ENCODE peak calls at places on chromosome 7, in seven cellular contexts. One of them, this sample, is unnamed.

GRCh38 chr7:86598311-86598710 is 45.4 kb upstream of the GRM3 start:
- DNase-seq in Peyer's patch: no peak
- DNase-seq in psoas muscle: no peak
- DNase-seq in CD8-positive, alpha-beta memory T cell: no peak
- DNase-seq in Panc1: no peak
- DNase-seq in body of pancreas: peak; percentile 68
- DNase-seq in kidney: no peak
- DNase-seq in this sample: no peak

GRCh38 chr7:106737202-106737562 is 76.2 kb upstream of the CCDC71L start:
- DNase-seq in Peyer's patch: no peak
- DNase-seq in psoas muscle: no peak
- DNase-seq in CD8-positive, alpha-beta memory T cell: no peak
- DNase-seq in Panc1: no peak
- DNase-seq in body of pancreas: no peak
- DNase-seq in kidney: no peak
- DNase-seq in this sample: no peak

GRCh38 chr7:87231243-87231642 is 11.7 kb upstream of the TMEM243 start:
- DNase-seq in Peyer's patch: no peak
- DNase-seq in psoas muscle: no peak
- DNase-seq in CD8-positive, alpha-beta memory T cell: no peak
- DNase-seq in Panc1: no peak
- DNase-seq in body of pancreas: peak; percentile 86
- DNase-seq in kidney: peak; percentile 68
- DNase-seq in this sample: no peak

GRCh38 chr7:156475179-156475578 is 165.4 kb upstream of the RNF32 start:
- DNase-seq in Peyer's patch: no peak
- DNase-seq in psoas muscle: no peak
- DNase-seq in CD8-positive, alpha-beta memory T cell: no peak
- DNase-seq in Panc1: no peak
- DNase-seq in body of pancreas: no peak
- DNase-seq in kidney: no peak
- DNase-seq in this sample: no peak

GRCh38 chr7:67777119-67777518 is 780.5 kb downstream of the TYW1 start:
- DNase-seq in Peyer's patch: no peak
- DNase-seq in psoas muscle: no peak
- DNase-seq in CD8-positive, alpha-beta memory T cell: no peak
- DNase-seq in Panc1: no peak
- DNase-seq in body of pancreas: peak; percentile 11
- DNase-seq in kidney: peak; percentile 66
- DNase-seq in this sample: no peak

GRCh38 chr7:130894146-130895005 is 160.4 kb upstream of the KLF14 start:
- DNase-seq in Peyer's patch: peak; percentile 70
- DNase-seq in psoas muscle: peak; percentile 91
- DNase-seq in CD8-positive, alpha-beta memory T cell: no peak
- DNase-seq in Panc1: no peak
- DNase-seq in body of pancreas: peak; percentile 79
- DNase-seq in kidney: peak; percentile 96
- DNase-seq in this sample: peak; percentile 99

GRCh38 chr7:97307521-97308108 is 190.1 kb downstream of the SDHAF3 start:
- DNase-seq in Peyer's patch: no peak
- DNase-seq in psoas muscle: no peak
- DNase-seq in CD8-positive, alpha-beta memory T cell: no peak
- DNase-seq in Panc1: no peak
- DNase-seq in body of pancreas: no peak
- DNase-seq in kidney: no peak
- DNase-seq in this sample: no peak

GRCh38 chr7:16579216-16579615 is 52.6 kb downstream of the LRRC72 start:
- DNase-seq in Peyer's patch: no peak
- DNase-seq in psoas muscle: no peak
- DNase-seq in CD8-positive, alpha-beta memory T cell: no peak
- DNase-seq in Panc1: no peak
- DNase-seq in body of pancreas: no peak
- DNase-seq in kidney: no peak
- DNase-seq in this sample: no peak

GRCh38 chr7:50068026-50068425 is 25.0 kb downstream of the ZPBP start:
- DNase-seq in Peyer's patch: no peak
- DNase-seq in psoas muscle: no peak
- DNase-seq in CD8-positive, alpha-beta memory T cell: no peak
- DNase-seq in Panc1: no peak
- DNase-seq in body of pancreas: peak; percentile 62
- DNase-seq in kidney: no peak
- DNase-seq in this sample: no peak

GRCh38 chr7:97565665-97566064 is 166.2 kb upstream of the TAC1 start:
- DNase-seq in Peyer's patch: no peak
- DNase-seq in psoas muscle: no peak
- DNase-seq in CD8-positive, alpha-beta memory T cell: no peak
- DNase-seq in Panc1: no peak
- DNase-seq in body of pancreas: no peak
- DNase-seq in kidney: no peak
- DNase-seq in this sample: no peak

GRCh38 chr7:86469680-86470295 is 173.9 kb upstream of the GRM3 start:
- DNase-seq in Peyer's patch: no peak
- DNase-seq in psoas muscle: no peak
- DNase-seq in CD8-positive, alpha-beta memory T cell: no peak
- DNase-seq in Panc1: peak; percentile 76
- DNase-seq in body of pancreas: peak; percentile 75
- DNase-seq in kidney: no peak
- DNase-seq in this sample: peak; percentile 56

GRCh38 chr7:37427276-37427940 is 21.3 kb downstream of the ELMO1 start:
- DNase-seq in Peyer's patch: no peak
- DNase-seq in psoas muscle: no peak
- DNase-seq in CD8-positive, alpha-beta memory T cell: no peak
- DNase-seq in Panc1: no peak
- DNase-seq in body of pancreas: no peak
- DNase-seq in kidney: no peak
- DNase-seq in this sample: no peak

GRCh38 chr7:74233655-74234280 is 20.4 kb downstream of the RFC2 start:
- DNase-seq in Peyer's patch: no peak
- DNase-seq in psoas muscle: no peak
- DNase-seq in CD8-positive, alpha-beta memory T cell: no peak
- DNase-seq in Panc1: no peak
- DNase-seq in body of pancreas: no peak
- DNase-seq in kidney: no peak
- DNase-seq in this sample: no peak

GRCh38 chr7:91034459-91035368 is 229.5 kb upstream of the FZD1 start:
- DNase-seq in Peyer's patch: no peak
- DNase-seq in psoas muscle: no peak
- DNase-seq in CD8-positive, alpha-beta memory T cell: no peak
- DNase-seq in Panc1: peak; percentile 5
- DNase-seq in body of pancreas: peak; percentile 85
- DNase-seq in kidney: no peak
- DNase-seq in this sample: peak; percentile 42

GRCh38 chr7:41760293-41760692 is 57.4 kb upstream of the INHBA start:
- DNase-seq in Peyer's patch: no peak
- DNase-seq in psoas muscle: no peak
- DNase-seq in CD8-positive, alpha-beta memory T cell: no peak
- DNase-seq in Panc1: no peak
- DNase-seq in body of pancreas: no peak
- DNase-seq in kidney: no peak
- DNase-seq in this sample: no peak

GRCh38 chr7:7108931-7109330 is 73.4 kb upstream of the C1GALT1 start:
- DNase-seq in Peyer's patch: no peak
- DNase-seq in psoas muscle: no peak
- DNase-seq in CD8-positive, alpha-beta memory T cell: no peak
- DNase-seq in Panc1: no peak
- DNase-seq in body of pancreas: no peak
- DNase-seq in kidney: no peak
- DNase-seq in this sample: no peak
- H3K9me3 ChIP-seq in Peyer's patch: no peaks in the 10 kb centered on the region
- H3K9me3 ChIP-seq in psoas muscle: no peaks in the 10 kb centered on the region
- H3K9me3 ChIP-seq in CD8-positive, alpha-beta memory T cell: no peaks in the 10 kb centered on the region
- H3K9me3 ChIP-seq in Panc1: peaks cover 3% of the 10 kb centered on the region
- H3K9me3 ChIP-seq in body of pancreas: peaks cover 7% of the 10 kb centered on the region
- H3K9me3 ChIP-seq in kidney: no peaks in the 10 kb centered on the region
- H3K9me3 ChIP-seq in this sample: no peaks in the 10 kb centered on the region

GRCh38 chr7:136292365-136292764 is 315.2 kb upstream of the MTPN start:
- DNase-seq in Peyer's patch: no peak
- DNase-seq in psoas muscle: no peak
- DNase-seq in CD8-positive, alpha-beta memory T cell: no peak
- DNase-seq in Panc1: no peak
- DNase-seq in body of pancreas: no peak
- DNase-seq in kidney: no peak
- DNase-seq in this sample: no peak
- H3K9me3 ChIP-seq in Peyer's patch: no peaks in the 10 kb centered on the region
- H3K9me3 ChIP-seq in psoas muscle: no peaks in the 10 kb centered on the region
- H3K9me3 ChIP-seq in CD8-positive, alpha-beta memory T cell: no peaks in the 10 kb centered on the region
- H3K9me3 ChIP-seq in Panc1: no peaks in the 10 kb centered on the region
- H3K9me3 ChIP-seq in body of pancreas: no peaks in the 10 kb centered on the region
- H3K9me3 ChIP-seq in kidney: no peaks in the 10 kb centered on the region
- H3K9me3 ChIP-seq in this sample: no peaks in the 10 kb centered on the region

DNA sequence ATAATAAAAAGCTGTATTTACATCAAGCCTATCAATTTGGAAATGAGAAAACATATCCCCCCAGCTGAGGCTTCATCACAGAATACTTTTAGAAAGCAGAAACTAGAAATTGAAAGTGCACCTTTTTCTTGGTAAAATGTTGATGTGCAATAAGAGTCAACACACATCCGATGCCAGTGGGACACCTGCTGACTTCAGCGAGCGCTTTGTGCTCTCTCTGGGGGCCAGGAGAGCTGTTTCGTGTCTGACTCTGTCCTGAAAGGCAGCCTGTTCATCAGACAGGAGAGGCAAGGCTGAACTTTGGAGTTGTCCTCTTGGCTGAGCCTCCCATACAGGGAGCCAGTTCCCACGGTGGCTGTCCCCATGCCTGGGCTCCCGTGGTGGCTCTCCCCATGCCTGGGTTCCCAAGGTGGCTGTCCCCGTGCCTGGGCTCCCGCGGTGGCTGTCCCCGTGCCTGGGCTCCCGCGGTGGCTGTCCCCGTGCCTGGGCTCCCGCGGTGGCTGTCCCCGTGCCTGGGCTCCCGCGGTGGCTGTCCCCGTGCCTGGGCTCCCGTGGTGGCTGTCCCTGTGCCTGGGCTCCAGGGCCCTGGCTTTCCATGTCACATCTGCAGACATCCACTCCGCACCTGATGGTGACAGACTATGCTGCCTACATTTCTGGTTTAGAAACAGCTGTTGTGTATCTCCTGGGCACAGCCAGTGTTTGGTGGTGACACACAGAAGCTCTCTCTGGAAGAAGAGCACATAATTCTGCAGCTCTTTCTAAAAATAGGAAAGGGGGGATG is 250.9 kb downstream of the DNAJB6 start:
- DNase-seq in Peyer's patch: peak; percentile 9
- DNase-seq in psoas muscle: no peak
- DNase-seq in CD8-positive, alpha-beta memory T cell: no peak
- DNase-seq in Panc1: no peak
- DNase-seq in body of pancreas: no peak
- DNase-seq in kidney: peak; percentile 29
- DNase-seq in this sample: no peak
- H3K9me3 ChIP-seq in Peyer's patch: no peaks in the 10 kb centered on the region
- H3K9me3 ChIP-seq in psoas muscle: no peaks in the 10 kb centered on the region
- H3K9me3 ChIP-seq in CD8-positive, alpha-beta memory T cell: no peaks in the 10 kb centered on the region
- H3K9me3 ChIP-seq in Panc1: no peaks in the 10 kb centered on the region
- H3K9me3 ChIP-seq in body of pancreas: no peaks in the 10 kb centered on the region
- H3K9me3 ChIP-seq in kidney: no peaks in the 10 kb centered on the region
- H3K9me3 ChIP-seq in this sample: no peaks in the 10 kb centered on the region

DNA sequence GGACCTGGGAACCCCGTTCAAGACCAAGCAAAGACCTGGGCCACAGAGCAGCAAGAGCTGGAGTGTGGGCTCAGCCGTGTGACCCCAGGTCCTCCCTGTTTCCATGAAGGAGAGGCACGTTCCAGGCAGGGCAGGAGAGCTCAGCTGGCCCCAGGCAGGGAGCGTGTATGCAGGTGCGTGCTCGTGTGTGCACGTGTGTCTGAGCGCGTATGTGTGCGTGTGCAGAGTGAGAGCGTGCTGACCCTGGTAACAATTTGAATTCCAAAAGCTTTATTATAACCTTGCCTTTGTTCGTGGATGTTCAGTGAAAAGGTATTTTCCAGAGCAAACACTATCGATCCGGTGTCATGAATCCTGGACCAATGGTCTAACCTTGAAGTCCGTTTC is 54.6 kb downstream of the FOXL3 start:
- DNase-seq in Peyer's patch: no peak
- DNase-seq in psoas muscle: no peak
- DNase-seq in CD8-positive, alpha-beta memory T cell: no peak
- DNase-seq in Panc1: no peak
- DNase-seq in body of pancreas: no peak
- DNase-seq in kidney: no peak
- DNase-seq in this sample: no peak
- H3K9me3 ChIP-seq in Peyer's patch: no peaks in the 10 kb centered on the region
- H3K9me3 ChIP-seq in psoas muscle: no peaks in the 10 kb centered on the region
- H3K9me3 ChIP-seq in CD8-positive, alpha-beta memory T cell: no peaks in the 10 kb centered on the region
- H3K9me3 ChIP-seq in Panc1: no peaks in the 10 kb centered on the region
- H3K9me3 ChIP-seq in body of pancreas: no peaks in the 10 kb centered on the region
- H3K9me3 ChIP-seq in kidney: no peaks in the 10 kb centered on the region
- H3K9me3 ChIP-seq in this sample: no peaks in the 10 kb centered on the region

DNA sequence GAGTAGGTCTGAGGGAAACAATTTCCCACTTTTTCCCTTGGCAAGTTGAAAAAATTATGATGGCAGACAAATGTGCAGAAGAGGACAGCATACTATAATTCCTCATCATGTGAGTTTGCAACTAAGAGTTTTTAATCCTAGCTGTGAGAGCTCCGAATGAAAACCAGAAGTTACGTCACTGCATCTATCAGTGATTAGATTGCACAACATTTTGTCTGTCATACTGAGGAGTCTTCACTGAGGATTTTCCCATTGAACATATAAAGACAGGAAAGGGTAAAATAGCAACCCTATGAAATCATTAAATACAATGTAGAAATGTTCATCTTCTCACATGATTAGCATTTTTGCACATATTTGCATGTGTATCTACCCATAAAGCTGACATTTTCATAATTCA is 45.8 kb downstream of the ZNF736 start:
- DNase-seq in Peyer's patch: no peak
- DNase-seq in psoas muscle: no peak
- DNase-seq in CD8-positive, alpha-beta memory T cell: no peak
- DNase-seq in Panc1: no peak
- DNase-seq in body of pancreas: no peak
- DNase-seq in kidney: no peak
- DNase-seq in this sample: no peak
- H3K9me3 ChIP-seq in Peyer's patch: peaks cover 28% of the 10 kb centered on the region
- H3K9me3 ChIP-seq in psoas muscle: peaks cover 42% of the 10 kb centered on the region
- H3K9me3 ChIP-seq in CD8-positive, alpha-beta memory T cell: peaks cover 29% of the 10 kb centered on the region
- H3K9me3 ChIP-seq in Panc1: peaks cover 24% of the 10 kb centered on the region
- H3K9me3 ChIP-seq in body of pancreas: peaks cover 65% of the 10 kb centered on the region
- H3K9me3 ChIP-seq in kidney: peaks cover 20% of the 10 kb centered on the region
- H3K9me3 ChIP-seq in this sample: peaks cover 10% of the 10 kb centered on the region

GRCh38 chr7:57327081-57327480 is 122.9 kb upstream of the ZNF716 start:
- DNase-seq in Peyer's patch: no peak
- DNase-seq in psoas muscle: no peak
- DNase-seq in CD8-positive, alpha-beta memory T cell: no peak
- DNase-seq in Panc1: no peak
- DNase-seq in body of pancreas: no peak
- DNase-seq in kidney: no peak
- DNase-seq in this sample: no peak

GRCh38 chr7:57328457-57328856 is 121.5 kb upstream of the ZNF716 start:
- DNase-seq in Peyer's patch: no peak
- DNase-seq in psoas muscle: peak; percentile 35
- DNase-seq in CD8-positive, alpha-beta memory T cell: no peak
- DNase-seq in Panc1: no peak
- DNase-seq in body of pancreas: no peak
- DNase-seq in kidney: peak; percentile 73
- DNase-seq in this sample: no peak

DNA sequence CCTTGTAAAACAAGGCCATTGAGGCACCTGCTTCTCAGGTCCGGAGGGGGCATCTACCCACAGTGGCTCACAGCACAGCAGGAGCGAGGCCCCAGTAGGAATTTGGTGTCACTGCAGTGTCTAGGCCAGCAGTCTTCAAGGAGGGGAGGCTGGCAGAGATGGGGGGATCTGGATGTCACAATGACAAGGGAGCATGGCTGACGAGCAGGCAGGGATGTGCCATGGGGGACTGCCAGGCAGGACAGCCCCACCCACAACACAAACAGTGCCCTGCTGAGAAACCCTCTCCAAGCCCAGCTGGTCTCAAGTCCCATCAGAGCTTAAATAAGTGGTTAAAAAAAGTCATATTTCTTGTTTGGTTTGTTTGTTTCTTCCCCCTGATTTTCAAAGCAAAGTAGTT is 121.0 kb upstream of the ZNF716 start:
- DNase-seq in Peyer's patch: no peak
- DNase-seq in psoas muscle: no peak
- DNase-seq in CD8-positive, alpha-beta memory T cell: no peak
- DNase-seq in Panc1: no peak
- DNase-seq in body of pancreas: no peak
- DNase-seq in kidney: no peak
- DNase-seq in this sample: no peak
- H3K9me3 ChIP-seq in Peyer's patch: peaks cover 6% of the 10 kb centered on the region
- H3K9me3 ChIP-seq in psoas muscle: peaks cover 3% of the 10 kb centered on the region
- H3K9me3 ChIP-seq in CD8-positive, alpha-beta memory T cell: no peaks in the 10 kb centered on the region
- H3K9me3 ChIP-seq in Panc1: peaks cover 4% of the 10 kb centered on the region
- H3K9me3 ChIP-seq in body of pancreas: no peaks in the 10 kb centered on the region
- H3K9me3 ChIP-seq in kidney: no peaks in the 10 kb centered on the region
- H3K9me3 ChIP-seq in this sample: no peaks in the 10 kb centered on the region